ENCODE peak calls at places on chromosomes 12 and 14, in eight cellular contexts. B is type B pancreatic cell; O is activated B cell treated with CpG ODN at 0.5 μM for 24 hours; M is body of pancreas; N is M059J; P is stimulated activated CD4-positive, alpha-beta T cell treated with anti-CD3 and anti-CD28 coated beads, Interleukin-4, amount 100 ng/mL, for 1 hour; L is AG04450; C is osteocyte. V is an unnamed sample.

GRCh38 chr12:82398883-82399282 is 40.6 kb downstream of the METTL25 start:
- DNase-seq in L (no peak), O (no peak), B (no peak), C (no peak), M (no peak), N (no peak), P (no peak), V (no peak)

GRCh38 chr12:100545092-100545491 is 28.4 kb upstream of the GAS2L3 start:
- DNase-seq in M (no peak), B (no peak), P (no peak), C (no peak), L (no peak), N (peak), O (no peak), V (no peak)

GRCh38 chr12:131897875-131898274 is 3.5 kb downstream of the ULK1 start:
- DNase-seq in B (no peak), M (peak), C (no peak), O (no peak), L (no peak), N (no peak), P (no peak), V (no peak)

GRCh38 chr12:49505672-49506071 is 33.2 kb upstream of the KCNH3 start:
- DNase-seq in B (no peak), O (no peak), C (no peak), P (no peak), N (no peak), L (no peak), M (no peak), V (no peak)

GRCh38 chr12:24562761-24563392 is 386.0 kb downstream of the BCAT1 start:
- DNase-seq in M (no peak), B (no peak), N (peak), C (no peak), P (no peak), O (peak), L (no peak), V (no peak)

GRCh38 chr12:109115758-109116610 is at the start of gene ACACB:
- DNase-seq in B (no peak), M (peak), L (no peak), P (no peak), C (no peak), N (no peak), O (no peak), V (no peak)

GRCh38 chr14:89040438-89041244 is 216.2 kb downstream of the TTC8 start:
- DNase-seq in C (peak), B (peak), L (peak), M (peak), O (peak), N (peak), P (peak), V (peak)

GRCh38 chr12:112450725-112451124 is 32.0 kb downstream of the PTPN11 start:
- DNase-seq in M (no peak), C (no peak), O (no peak), B (no peak), N (no peak), P (no peak), L (no peak), V (no peak)

GRCh38 chr12:42255875-42256261 is 17.8 kb upstream of the YAF2 start:
- DNase-seq in P (no peak), L (no peak), B (no peak), C (no peak), N (no peak), O (no peak), M (no peak), V (no peak)

GRCh38 chr12:6451348-6452244 is at the start of gene TAPBPL:
- DNase-seq in O (peak), P (peak), M (peak), N (peak), B (no peak), C (no peak), L (no peak), V (peak)